ENCODE peak calls at places on chromosomes 13 and 19, in nine cellular contexts. One of them, this sample, is unnamed.

GRCh38 chr19:42352216-42352892 is 26.9 kb downstream of the MEGF8 start:
- DNase-seq in KG1: no peak
- DNase-seq in left colon: no peak
- DNase-seq in mucosa of descending colon: no peak
- DNase-seq in foreskin fibroblast: no peak
- DNase-seq in ELF-1: no peak
- DNase-seq in NCI-H1092 treated with DMSO at 0.1 percent for 48 hours: no peak
- DNase-seq in NCI-H2029 treated with DMSO at 0.1 percent for 48 hours: peak; percentile 31
- DNase-seq in C1 segment of cervical spinal cord: no peak
- DNase-seq in this sample: no peak

GRCh38 chr13:82330499-82330898 is 1551.8 kb downstream of the SLITRK1 start:
- DNase-seq in KG1: no peak
- DNase-seq in left colon: no peak
- DNase-seq in mucosa of descending colon: no peak
- DNase-seq in foreskin fibroblast: peak; percentile 3
- DNase-seq in ELF-1: no peak
- DNase-seq in NCI-H1092 treated with DMSO at 0.1 percent for 48 hours: no peak
- DNase-seq in NCI-H2029 treated with DMSO at 0.1 percent for 48 hours: no peak
- DNase-seq in C1 segment of cervical spinal cord: no peak
- DNase-seq in this sample: no peak

GRCh38 chr13:31105020-31105800 is 56.5 kb downstream of the HSPH1 start:
- DNase-seq in KG1: no peak
- DNase-seq in left colon: no peak
- DNase-seq in mucosa of descending colon: no peak
- DNase-seq in foreskin fibroblast: peak; percentile 19
- DNase-seq in ELF-1: no peak
- DNase-seq in NCI-H1092 treated with DMSO at 0.1 percent for 48 hours: no peak
- DNase-seq in NCI-H2029 treated with DMSO at 0.1 percent for 48 hours: no peak
- DNase-seq in C1 segment of cervical spinal cord: no peak
- DNase-seq in this sample: no peak

GRCh38 chr13:30025351-30025750 is 174.9 kb upstream of the UBL3 start:
- DNase-seq in KG1: no peak
- DNase-seq in left colon: no peak
- DNase-seq in mucosa of descending colon: no peak
- DNase-seq in foreskin fibroblast: no peak
- DNase-seq in ELF-1: no peak
- DNase-seq in NCI-H1092 treated with DMSO at 0.1 percent for 48 hours: no peak
- DNase-seq in NCI-H2029 treated with DMSO at 0.1 percent for 48 hours: no peak
- DNase-seq in C1 segment of cervical spinal cord: no peak
- DNase-seq in this sample: no peak

GRCh38 chr13:32432856-32433255 is 4.9 kb upstream of the N4BP2L1 start:
- DNase-seq in KG1: no peak
- DNase-seq in left colon: no peak
- DNase-seq in mucosa of descending colon: no peak
- DNase-seq in foreskin fibroblast: no peak
- DNase-seq in ELF-1: no peak
- DNase-seq in NCI-H1092 treated with DMSO at 0.1 percent for 48 hours: no peak
- DNase-seq in NCI-H2029 treated with DMSO at 0.1 percent for 48 hours: no peak
- DNase-seq in C1 segment of cervical spinal cord: no peak
- DNase-seq in this sample: no peak

GRCh38 chr19:14516048-14516534 is 2.1 kb downstream of the DNAJB1 start:
- DNase-seq in KG1: no peak
- DNase-seq in left colon: peak; percentile 49
- DNase-seq in mucosa of descending colon: peak; percentile 60
- DNase-seq in foreskin fibroblast: no peak
- DNase-seq in ELF-1: no peak
- DNase-seq in NCI-H1092 treated with DMSO at 0.1 percent for 48 hours: no peak
- DNase-seq in NCI-H2029 treated with DMSO at 0.1 percent for 48 hours: no peak
- DNase-seq in C1 segment of cervical spinal cord: no peak
- DNase-seq in this sample: peak; percentile 64

GRCh38 chr13:113843864-113844556 is 19.9 kb downstream of the GAS6 start:
- DNase-seq in KG1: no peak
- DNase-seq in left colon: peak; percentile 5
- DNase-seq in mucosa of descending colon: peak; percentile 15
- DNase-seq in foreskin fibroblast: no peak
- DNase-seq in ELF-1: peak; percentile 26
- DNase-seq in NCI-H1092 treated with DMSO at 0.1 percent for 48 hours: no peak
- DNase-seq in NCI-H2029 treated with DMSO at 0.1 percent for 48 hours: no peak
- DNase-seq in C1 segment of cervical spinal cord: no peak
- DNase-seq in this sample: no peak

GRCh38 chr13:106184778-106185177 is 350.7 kb downstream of the EFNB2 start:
- DNase-seq in KG1: no peak
- DNase-seq in left colon: no peak
- DNase-seq in mucosa of descending colon: no peak
- DNase-seq in foreskin fibroblast: no peak
- DNase-seq in ELF-1: no peak
- DNase-seq in NCI-H1092 treated with DMSO at 0.1 percent for 48 hours: no peak
- DNase-seq in NCI-H2029 treated with DMSO at 0.1 percent for 48 hours: no peak
- DNase-seq in C1 segment of cervical spinal cord: no peak
- DNase-seq in this sample: no peak

GRCh38 chr19:1673645-1674292 is 21.4 kb upstream of the TCF3 start:
- DNase-seq in KG1: no peak
- DNase-seq in left colon: no peak
- DNase-seq in mucosa of descending colon: no peak
- DNase-seq in foreskin fibroblast: no peak
- DNase-seq in ELF-1: no peak
- DNase-seq in NCI-H1092 treated with DMSO at 0.1 percent for 48 hours: peak; percentile 16
- DNase-seq in NCI-H2029 treated with DMSO at 0.1 percent for 48 hours: no peak
- DNase-seq in C1 segment of cervical spinal cord: no peak
- DNase-seq in this sample: no peak

GRCh38 chr13:43307221-43307920 is 284.0 kb downstream of the DNAJC15 start:
- DNase-seq in KG1: no peak
- DNase-seq in left colon: no peak
- DNase-seq in mucosa of descending colon: no peak
- DNase-seq in foreskin fibroblast: peak; percentile 56
- DNase-seq in ELF-1: no peak
- DNase-seq in NCI-H1092 treated with DMSO at 0.1 percent for 48 hours: no peak
- DNase-seq in NCI-H2029 treated with DMSO at 0.1 percent for 48 hours: no peak
- DNase-seq in C1 segment of cervical spinal cord: no peak
- DNase-seq in this sample: no peak

GRCh38 chr13:26074706-26075105 is 22.9 kb upstream of the SHISA2 start:
- DNase-seq in KG1: no peak
- DNase-seq in left colon: no peak
- DNase-seq in mucosa of descending colon: no peak
- DNase-seq in foreskin fibroblast: peak; percentile 39
- DNase-seq in ELF-1: peak; percentile 29
- DNase-seq in NCI-H1092 treated with DMSO at 0.1 percent for 48 hours: no peak
- DNase-seq in NCI-H2029 treated with DMSO at 0.1 percent for 48 hours: no peak
- DNase-seq in C1 segment of cervical spinal cord: no peak
- DNase-seq in this sample: no peak

GRCh38 chr13:45773236-45773635 is 71.1 kb downstream of the CBY2 start:
- DNase-seq in KG1: no peak
- DNase-seq in left colon: no peak
- DNase-seq in mucosa of descending colon: no peak
- DNase-seq in foreskin fibroblast: peak; percentile 34
- DNase-seq in ELF-1: no peak
- DNase-seq in NCI-H1092 treated with DMSO at 0.1 percent for 48 hours: no peak
- DNase-seq in NCI-H2029 treated with DMSO at 0.1 percent for 48 hours: no peak
- DNase-seq in C1 segment of cervical spinal cord: no peak
- DNase-seq in this sample: no peak

GRCh38 chr13:23707674-23708073 is 137.5 kb downstream of the TNFRSF19 start:
- DNase-seq in KG1: no peak
- DNase-seq in left colon: no peak
- DNase-seq in mucosa of descending colon: no peak
- DNase-seq in foreskin fibroblast: peak; percentile 68
- DNase-seq in ELF-1: no peak
- DNase-seq in NCI-H1092 treated with DMSO at 0.1 percent for 48 hours: no peak
- DNase-seq in NCI-H2029 treated with DMSO at 0.1 percent for 48 hours: no peak
- DNase-seq in C1 segment of cervical spinal cord: no peak
- DNase-seq in this sample: no peak

GRCh38 chr13:30739646-30740642 is 4.6 kb downstream of the ALOX5AP start:
- DNase-seq in KG1: peak; percentile 56
- DNase-seq in left colon: no peak
- DNase-seq in mucosa of descending colon: no peak
- DNase-seq in foreskin fibroblast: peak; percentile 75
- DNase-seq in ELF-1: peak; percentile 14
- DNase-seq in NCI-H1092 treated with DMSO at 0.1 percent for 48 hours: no peak
- DNase-seq in NCI-H2029 treated with DMSO at 0.1 percent for 48 hours: no peak
- DNase-seq in C1 segment of cervical spinal cord: no peak
- DNase-seq in this sample: no peak

GRCh38 chr19:41877490-41877876 is 404 bp downstream of the CD79A start:
- DNase-seq in KG1: peak; percentile 46
- DNase-seq in left colon: no peak
- DNase-seq in mucosa of descending colon: no peak
- DNase-seq in foreskin fibroblast: no peak
- DNase-seq in ELF-1: no peak
- DNase-seq in NCI-H1092 treated with DMSO at 0.1 percent for 48 hours: no peak
- DNase-seq in NCI-H2029 treated with DMSO at 0.1 percent for 48 hours: no peak
- DNase-seq in C1 segment of cervical spinal cord: no peak
- DNase-seq in this sample: no peak

GRCh38 chr13:24254151-24254810 is 55.1 kb upstream of the C1QTNF9 start:
- DNase-seq in KG1: no peak
- DNase-seq in left colon: no peak
- DNase-seq in mucosa of descending colon: no peak
- DNase-seq in foreskin fibroblast: no peak
- DNase-seq in ELF-1: no peak
- DNase-seq in NCI-H1092 treated with DMSO at 0.1 percent for 48 hours: no peak
- DNase-seq in NCI-H2029 treated with DMSO at 0.1 percent for 48 hours: no peak
- DNase-seq in C1 segment of cervical spinal cord: no peak
- DNase-seq in this sample: no peak

GRCh38 chr13:98717891-98718290 is 34.6 kb downstream of the SLC15A1 start:
- DNase-seq in KG1: no peak
- DNase-seq in left colon: no peak
- DNase-seq in mucosa of descending colon: no peak
- DNase-seq in foreskin fibroblast: no peak
- DNase-seq in ELF-1: no peak
- DNase-seq in NCI-H1092 treated with DMSO at 0.1 percent for 48 hours: no peak
- DNase-seq in NCI-H2029 treated with DMSO at 0.1 percent for 48 hours: no peak
- DNase-seq in C1 segment of cervical spinal cord: no peak
- DNase-seq in this sample: no peak

GRCh38 chr13:29543230-29544215 is 52.0 kb downstream of the SLC7A1 start:
- DNase-seq in KG1: no peak
- DNase-seq in left colon: no peak
- DNase-seq in mucosa of descending colon: no peak
- DNase-seq in foreskin fibroblast: peak; percentile 34
- DNase-seq in ELF-1: peak; percentile 48
- DNase-seq in NCI-H1092 treated with DMSO at 0.1 percent for 48 hours: no peak
- DNase-seq in NCI-H2029 treated with DMSO at 0.1 percent for 48 hours: no peak
- DNase-seq in C1 segment of cervical spinal cord: no peak
- DNase-seq in this sample: peak; percentile 29

GRCh38 chr19:34676697-34677385 is at the start of gene SCGB2B2:
- DNase-seq in KG1: peak; percentile 41
- DNase-seq in left colon: no peak
- DNase-seq in mucosa of descending colon: no peak
- DNase-seq in foreskin fibroblast: no peak
- DNase-seq in ELF-1: no peak
- DNase-seq in NCI-H1092 treated with DMSO at 0.1 percent for 48 hours: peak; percentile 93
- DNase-seq in NCI-H2029 treated with DMSO at 0.1 percent for 48 hours: peak; percentile 90
- DNase-seq in C1 segment of cervical spinal cord: peak; percentile 83
- DNase-seq in this sample: no peak

GRCh38 chr19:2659856-2660432 is 42.5 kb downstream of the GNG7 start:
- DNase-seq in KG1: no peak
- DNase-seq in left colon: no peak
- DNase-seq in mucosa of descending colon: no peak
- DNase-seq in foreskin fibroblast: no peak
- DNase-seq in ELF-1: no peak
- DNase-seq in NCI-H1092 treated with DMSO at 0.1 percent for 48 hours: no peak
- DNase-seq in NCI-H2029 treated with DMSO at 0.1 percent for 48 hours: no peak
- DNase-seq in C1 segment of cervical spinal cord: no peak
- DNase-seq in this sample: no peak

GRCh38 chr13:44843403-44843802 is 145.9 kb downstream of the NUFIP1 start:
- DNase-seq in KG1: no peak
- DNase-seq in left colon: no peak
- DNase-seq in mucosa of descending colon: no peak
- DNase-seq in foreskin fibroblast: peak; percentile 71
- DNase-seq in ELF-1: no peak
- DNase-seq in NCI-H1092 treated with DMSO at 0.1 percent for 48 hours: no peak
- DNase-seq in NCI-H2029 treated with DMSO at 0.1 percent for 48 hours: no peak
- DNase-seq in C1 segment of cervical spinal cord: no peak
- DNase-seq in this sample: no peak

GRCh38 chr13:31742102-31742695 is 2.9 kb downstream of the RXFP2 start:
- DNase-seq in KG1: peak; percentile 55
- DNase-seq in left colon: peak; percentile 55
- DNase-seq in mucosa of descending colon: peak; percentile 45
- DNase-seq in foreskin fibroblast: peak; percentile 90
- DNase-seq in ELF-1: peak; percentile 71
- DNase-seq in NCI-H1092 treated with DMSO at 0.1 percent for 48 hours: peak; percentile 29
- DNase-seq in NCI-H2029 treated with DMSO at 0.1 percent for 48 hours: peak; percentile 31
- DNase-seq in C1 segment of cervical spinal cord: peak; percentile 7
- DNase-seq in this sample: peak; percentile 47

GRCh38 chr19:41887711-41888382 is 4.9 kb downstream of the ARHGEF1 start:
- DNase-seq in KG1: no peak
- DNase-seq in left colon: peak; percentile 73
- DNase-seq in mucosa of descending colon: peak; percentile 78
- DNase-seq in foreskin fibroblast: peak; percentile 62
- DNase-seq in ELF-1: peak; percentile 80
- DNase-seq in NCI-H1092 treated with DMSO at 0.1 percent for 48 hours: no peak
- DNase-seq in NCI-H2029 treated with DMSO at 0.1 percent for 48 hours: peak; percentile 42
- DNase-seq in C1 segment of cervical spinal cord: peak; percentile 18
- DNase-seq in this sample: peak; percentile 70

GRCh38 chr19:34134190-34135032 is 37.9 kb upstream of the LSM14A start:
- DNase-seq in KG1: peak; percentile 47
- DNase-seq in left colon: peak; percentile 89
- DNase-seq in mucosa of descending colon: peak; percentile 94
- DNase-seq in foreskin fibroblast: peak; percentile 91
- DNase-seq in ELF-1: peak; percentile 87
- DNase-seq in NCI-H1092 treated with DMSO at 0.1 percent for 48 hours: peak; percentile 70
- DNase-seq in NCI-H2029 treated with DMSO at 0.1 percent for 48 hours: peak; percentile 44
- DNase-seq in C1 segment of cervical spinal cord: peak; percentile 64
- DNase-seq in this sample: peak; percentile 93

GRCh38 chr19:13366529-13367143 is 139.6 kb downstream of the CACNA1A start:
- DNase-seq in KG1: no peak
- DNase-seq in left colon: no peak
- DNase-seq in mucosa of descending colon: no peak
- DNase-seq in foreskin fibroblast: peak; percentile 61
- DNase-seq in ELF-1: peak; percentile 59
- DNase-seq in NCI-H1092 treated with DMSO at 0.1 percent for 48 hours: no peak
- DNase-seq in NCI-H2029 treated with DMSO at 0.1 percent for 48 hours: no peak
- DNase-seq in C1 segment of cervical spinal cord: no peak
- DNase-seq in this sample: no peak

GRCh38 chr13:102704238-102704750 is 9.4 kb upstream of the METTL21C start:
- DNase-seq in KG1: no peak
- DNase-seq in left colon: no peak
- DNase-seq in mucosa of descending colon: no peak
- DNase-seq in foreskin fibroblast: no peak
- DNase-seq in ELF-1: no peak
- DNase-seq in NCI-H1092 treated with DMSO at 0.1 percent for 48 hours: no peak
- DNase-seq in NCI-H2029 treated with DMSO at 0.1 percent for 48 hours: no peak
- DNase-seq in C1 segment of cervical spinal cord: no peak
- DNase-seq in this sample: no peak

GRCh38 chr13:37914781-37915391 is 45.3 kb upstream of the TRPC4 start:
- DNase-seq in KG1: no peak
- DNase-seq in left colon: no peak
- DNase-seq in mucosa of descending colon: no peak
- DNase-seq in foreskin fibroblast: peak; percentile 12
- DNase-seq in ELF-1: no peak
- DNase-seq in NCI-H1092 treated with DMSO at 0.1 percent for 48 hours: no peak
- DNase-seq in NCI-H2029 treated with DMSO at 0.1 percent for 48 hours: no peak
- DNase-seq in C1 segment of cervical spinal cord: no peak
- DNase-seq in this sample: no peak

GRCh38 chr13:20035130-20035529 is 76.6 kb downstream of the ZMYM2 start:
- DNase-seq in KG1: no peak
- DNase-seq in left colon: no peak
- DNase-seq in mucosa of descending colon: no peak
- DNase-seq in foreskin fibroblast: no peak
- DNase-seq in ELF-1: no peak
- DNase-seq in NCI-H1092 treated with DMSO at 0.1 percent for 48 hours: no peak
- DNase-seq in NCI-H2029 treated with DMSO at 0.1 percent for 48 hours: no peak
- DNase-seq in C1 segment of cervical spinal cord: no peak
- DNase-seq in this sample: no peak

GRCh38 chr19:6828698-6829633 is 56.5 kb downstream of the VAV1 start:
- DNase-seq in KG1: no peak
- DNase-seq in left colon: no peak
- DNase-seq in mucosa of descending colon: no peak
- DNase-seq in foreskin fibroblast: no peak
- DNase-seq in ELF-1: peak; percentile 69
- DNase-seq in NCI-H1092 treated with DMSO at 0.1 percent for 48 hours: no peak
- DNase-seq in NCI-H2029 treated with DMSO at 0.1 percent for 48 hours: peak; percentile 81
- DNase-seq in C1 segment of cervical spinal cord: no peak
- DNase-seq in this sample: no peak

GRCh38 chr19:17281391-17282304 is at the start of gene ANKLE1:
- DNase-seq in KG1: no peak
- DNase-seq in left colon: peak; percentile 53
- DNase-seq in mucosa of descending colon: no peak
- DNase-seq in foreskin fibroblast: peak; percentile 73
- DNase-seq in ELF-1: peak; percentile 34
- DNase-seq in NCI-H1092 treated with DMSO at 0.1 percent for 48 hours: peak; percentile 4
- DNase-seq in NCI-H2029 treated with DMSO at 0.1 percent for 48 hours: no peak
- DNase-seq in C1 segment of cervical spinal cord: no peak
- DNase-seq in this sample: no peak

GRCh38 chr13:77300176-77301141 is 26.4 kb downstream of the MYCBP2 start:
- DNase-seq in KG1: no peak
- DNase-seq in left colon: no peak
- DNase-seq in mucosa of descending colon: no peak
- DNase-seq in foreskin fibroblast: peak; percentile 73
- DNase-seq in ELF-1: no peak
- DNase-seq in NCI-H1092 treated with DMSO at 0.1 percent for 48 hours: no peak
- DNase-seq in NCI-H2029 treated with DMSO at 0.1 percent for 48 hours: no peak
- DNase-seq in C1 segment of cervical spinal cord: no peak
- DNase-seq in this sample: no peak

This sample was measured in colonic mucosa.